ENCODE peak calls at places on chromosomes 3 and 15, in five cellular contexts. One of them, this sample, is unnamed.

GRCh38 chr3:66476852-66477381 is 23.9 kb downstream of the LRIG1 start:
- DNase-seq in K562: no peak
- DNase-seq in SK-N-SH: no peak
- DNase-seq in IMR-90: no peak
- DNase-seq in GM12878: no peak
- DNase-seq in this sample: peak; percentile 58

GRCh38 chr15:66815322-66815721 is 113.3 kb downstream of the SMAD6 start:
- DNase-seq in K562: no peak
- DNase-seq in SK-N-SH: no peak
- DNase-seq in IMR-90: peak; percentile 94
- DNase-seq in GM12878: no peak
- DNase-seq in this sample: no peak

GRCh38 chr3:36227982-36228381 is 152.3 kb upstream of the STAC start:
- DNase-seq in K562: no peak
- DNase-seq in SK-N-SH: no peak
- DNase-seq in IMR-90: no peak
- DNase-seq in GM12878: no peak
- DNase-seq in this sample: no peak

GRCh38 chr3:147661916-147662315 is 252.8 kb downstream of the ZIC1 start:
- DNase-seq in K562: no peak
- DNase-seq in SK-N-SH: no peak
- DNase-seq in IMR-90: no peak
- DNase-seq in GM12878: no peak
- DNase-seq in this sample: no peak

GRCh38 chr15:20349774-20350498 is 191.7 kb downstream of the GOLGA6L6 start:
- DNase-seq in K562: no peak
- DNase-seq in SK-N-SH: no peak
- DNase-seq in IMR-90: no peak
- DNase-seq in GM12878: no peak
- DNase-seq in this sample: no peak

GRCh38 chr3:190424478-190425439 is 24.9 kb downstream of the TMEM207 start:
- DNase-seq in K562: peak; percentile 16
- DNase-seq in SK-N-SH: peak; percentile 38
- DNase-seq in IMR-90: peak; percentile 76
- DNase-seq in GM12878: peak; percentile 20
- DNase-seq in this sample: peak; percentile 77

GRCh38 chr3:33440328-33440577 is at the start of gene UBP1:
- DNase-seq in K562: no peak
- DNase-seq in SK-N-SH: peak; percentile 96
- DNase-seq in IMR-90: no peak
- DNase-seq in GM12878: no peak
- DNase-seq in this sample: no peak

GRCh38 chr3:123723527-123724168 is 138.8 kb upstream of the HACD2 start:
- DNase-seq in K562: peak; percentile 51
- DNase-seq in SK-N-SH: peak; percentile 67
- DNase-seq in IMR-90: peak; percentile 80
- DNase-seq in GM12878: peak; percentile 27
- DNase-seq in this sample: peak; percentile 62

GRCh38 chr3:56467108-56467507 is 1.2 kb downstream of the ERC2 start:
- DNase-seq in K562: peak; percentile 52
- DNase-seq in SK-N-SH: peak; percentile 89
- DNase-seq in IMR-90: peak; percentile 43
- DNase-seq in GM12878: no peak
- DNase-seq in this sample: peak; percentile 64

GRCh38 chr3:150544040-150544439 is 2.3 kb downstream of the SERP1 start:
- DNase-seq in K562: no peak
- DNase-seq in SK-N-SH: no peak
- DNase-seq in IMR-90: peak; percentile 80
- DNase-seq in GM12878: no peak
- DNase-seq in this sample: no peak

GRCh38 chr15:74315626-74316025 is 51.8 kb downstream of the CYP11A1 start:
- DNase-seq in K562: peak; percentile 56
- DNase-seq in SK-N-SH: no peak
- DNase-seq in IMR-90: no peak
- DNase-seq in GM12878: peak; percentile 58
- DNase-seq in this sample: no peak

GRCh38 chr15:74311734-74312444 is 55.6 kb downstream of the CYP11A1 start:
- DNase-seq in K562: peak; percentile 81
- DNase-seq in SK-N-SH: peak; percentile 70
- DNase-seq in IMR-90: peak; percentile 8
- DNase-seq in GM12878: no peak
- DNase-seq in this sample: peak; percentile 34

GRCh38 chr15:74313889-74314288 is 53.6 kb downstream of the CYP11A1 start:
- DNase-seq in K562: no peak
- DNase-seq in SK-N-SH: no peak
- DNase-seq in IMR-90: no peak
- DNase-seq in GM12878: no peak
- DNase-seq in this sample: no peak

GRCh38 chr15:74314897-74315438 is 52.5 kb downstream of the CYP11A1 start:
- DNase-seq in K562: peak; percentile 70
- DNase-seq in SK-N-SH: no peak
- DNase-seq in IMR-90: no peak
- DNase-seq in GM12878: no peak
- DNase-seq in this sample: no peak

DNA sequence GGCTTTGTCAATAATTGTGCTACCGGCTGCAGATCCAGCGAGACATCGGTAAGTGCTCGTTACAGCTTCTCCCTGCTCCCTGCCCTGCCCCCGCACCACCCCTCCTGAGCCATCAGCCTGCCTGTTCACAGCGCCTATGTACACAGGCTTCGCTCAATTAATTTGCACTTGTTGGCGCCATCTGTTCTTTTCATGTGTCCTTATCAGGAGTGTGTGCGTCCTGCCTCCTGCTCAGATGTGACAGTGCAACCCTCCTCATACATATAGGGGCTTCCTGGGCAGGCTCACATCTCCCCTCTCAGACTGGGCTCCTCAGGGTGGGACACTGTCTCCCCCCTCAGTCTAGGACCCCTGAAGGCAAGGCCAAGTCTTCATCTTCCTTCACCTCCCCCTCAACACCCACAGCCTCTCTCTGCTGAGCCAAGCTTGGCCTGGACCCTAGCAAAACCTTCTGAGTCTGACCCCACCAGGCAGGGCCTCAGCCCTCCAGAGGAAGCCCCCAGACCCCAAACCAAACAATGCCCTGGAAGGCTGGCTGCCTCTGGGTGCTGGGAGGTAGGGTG is 54.9 kb downstream of the CYP11A1 start:
- DNase-seq in K562: peak; percentile 45
- DNase-seq in SK-N-SH: peak; percentile 79
- DNase-seq in IMR-90: no peak
- DNase-seq in GM12878: no peak
- DNase-seq in this sample: no peak
- TF ChIP-seq MXI1 in K562: no peak
- TF ChIP-seq MXI1 in SK-N-SH: no peak
- TF ChIP-seq MXI1 in IMR-90: no peak
- TF ChIP-seq MXI1 in GM12878: no peak
- TF ChIP-seq MXI1 in this sample: no peak

DNA sequence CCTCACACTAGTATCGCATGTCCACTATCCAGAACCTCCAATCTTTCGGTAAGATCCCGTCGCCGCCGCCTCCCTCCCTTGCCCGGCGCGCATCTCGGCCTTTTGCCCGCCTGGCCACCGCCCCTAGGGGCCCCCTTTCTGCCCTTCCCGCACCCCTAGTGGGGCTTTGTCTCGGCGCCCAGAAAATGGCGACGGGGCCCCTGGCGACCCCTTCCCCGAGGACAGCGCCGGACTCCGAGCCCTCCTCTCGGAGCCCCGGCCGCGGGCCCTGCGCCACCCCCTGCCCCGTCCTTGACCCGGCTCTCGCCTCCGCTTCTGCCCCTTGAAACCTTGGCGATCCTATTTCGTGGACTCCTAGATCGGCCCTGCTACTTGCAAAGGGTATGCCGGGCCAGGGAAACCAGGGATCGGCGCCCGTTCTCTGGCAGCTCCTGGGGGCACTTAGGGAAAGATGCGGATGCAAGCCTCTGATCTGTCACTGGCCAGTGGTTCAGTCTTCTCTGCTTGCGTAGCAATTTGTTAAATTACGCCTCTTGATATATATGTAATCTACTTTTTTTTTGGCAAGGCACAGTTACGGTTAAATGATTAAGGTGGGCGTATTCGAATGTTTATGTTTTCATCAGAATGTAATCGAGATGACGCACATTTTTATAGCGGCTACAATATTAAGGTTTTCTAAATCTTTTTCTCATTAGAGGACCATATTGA is 573 bp downstream of the EIF1B start:
- DNase-seq in K562: peak; percentile 67
- DNase-seq in SK-N-SH: peak; percentile 80
- DNase-seq in IMR-90: peak; percentile 41
- DNase-seq in GM12878: no peak
- DNase-seq in this sample: peak; percentile 35
- TF ChIP-seq MXI1 in K562: no peak
- TF ChIP-seq MXI1 in SK-N-SH: no peak
- TF ChIP-seq MXI1 in IMR-90: no peak
- TF ChIP-seq MXI1 in GM12878: no peak
- TF ChIP-seq MXI1 in this sample: no peak

DNA sequence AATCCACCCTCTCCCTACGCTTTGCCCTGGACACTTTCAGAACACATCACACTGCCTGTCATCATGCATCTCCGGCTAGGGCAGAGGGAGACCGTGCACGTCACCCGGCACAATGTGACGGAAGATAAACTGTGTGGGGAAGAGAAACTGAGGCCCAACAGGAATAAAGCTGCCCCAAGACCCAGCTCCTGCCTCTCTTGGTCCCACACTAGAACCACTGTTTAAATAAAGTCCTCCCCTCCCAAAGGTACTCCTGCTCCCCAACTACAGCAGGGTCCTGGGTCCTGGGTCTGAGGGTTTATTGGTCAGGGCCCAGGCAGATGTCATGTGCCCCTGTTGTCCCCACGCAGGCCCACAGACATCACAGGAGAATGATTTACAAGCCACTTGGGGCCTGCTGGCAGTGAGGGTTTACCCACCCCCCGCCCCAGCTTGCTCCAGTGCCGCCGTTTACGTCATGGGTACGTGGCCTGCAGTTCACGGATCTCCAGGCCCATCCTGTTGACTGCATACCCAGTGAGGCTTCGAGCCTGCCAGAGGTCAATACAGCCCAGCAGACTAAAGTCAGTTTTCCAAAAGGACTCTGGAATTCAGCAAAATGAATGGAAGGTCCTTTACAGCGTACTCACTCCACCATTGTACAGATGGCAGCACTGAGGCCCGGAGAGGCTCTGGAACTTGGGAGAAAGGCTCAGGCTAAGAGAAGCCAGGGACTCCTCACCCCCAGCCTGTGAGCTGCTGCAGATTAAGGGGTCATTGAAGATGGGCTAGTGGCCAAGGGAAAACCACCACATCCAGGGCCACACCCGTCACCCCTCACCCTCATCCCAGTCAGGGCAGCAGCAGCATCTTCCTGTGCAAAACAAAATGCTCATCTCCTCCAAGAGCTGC is 23.2 kb downstream of the ALS2CL start:
- DNase-seq in K562: no peak
- DNase-seq in SK-N-SH: peak; percentile 11
- DNase-seq in IMR-90: no peak
- DNase-seq in GM12878: no peak
- DNase-seq in this sample: no peak
- TF ChIP-seq MXI1 in K562: no peak
- TF ChIP-seq MXI1 in SK-N-SH: no peak
- TF ChIP-seq MXI1 in IMR-90: no peak
- TF ChIP-seq MXI1 in GM12878: no peak
- TF ChIP-seq MXI1 in this sample: no peak

GRCh38 chr3:126508539-126508938 is 9.0 kb downstream of the UROC1 start:
- DNase-seq in K562: no peak
- DNase-seq in SK-N-SH: no peak
- DNase-seq in IMR-90: no peak
- DNase-seq in GM12878: no peak
- DNase-seq in this sample: no peak

GRCh38 chr3:126509565-126510322 is 7.8 kb downstream of the UROC1 start:
- DNase-seq in K562: no peak
- DNase-seq in SK-N-SH: no peak
- DNase-seq in IMR-90: no peak
- DNase-seq in GM12878: no peak
- DNase-seq in this sample: no peak

GRCh38 chr3:126511291-126511690 is 6.3 kb downstream of the UROC1 start:
- DNase-seq in K562: no peak
- DNase-seq in SK-N-SH: no peak
- DNase-seq in IMR-90: no peak
- DNase-seq in GM12878: no peak
- DNase-seq in this sample: no peak

GRCh38 chr3:126510323-126510910 is 7.2 kb downstream of the UROC1 start:
- DNase-seq in K562: no peak
- DNase-seq in SK-N-SH: no peak
- DNase-seq in IMR-90: no peak
- DNase-seq in GM12878: no peak
- DNase-seq in this sample: no peak

GRCh38 chr3:126507886-126508285 is 9.7 kb downstream of the UROC1 start:
- DNase-seq in K562: no peak
- DNase-seq in SK-N-SH: no peak
- DNase-seq in IMR-90: no peak
- DNase-seq in GM12878: no peak
- DNase-seq in this sample: no peak
- TF ChIP-seq MXI1 in K562: no peak
- TF ChIP-seq MXI1 in SK-N-SH: no peak
- TF ChIP-seq MXI1 in IMR-90: no peak
- TF ChIP-seq MXI1 in GM12878: no peak
- TF ChIP-seq MXI1 in this sample: no peak

GRCh38 chr15:49084285-49084570 is 38.0 kb upstream of the SECISBP2L start:
- DNase-seq in K562: no peak
- DNase-seq in SK-N-SH: no peak
- DNase-seq in IMR-90: no peak
- DNase-seq in GM12878: no peak
- DNase-seq in this sample: no peak

GRCh38 chr15:49085696-49086459 is 39.6 kb upstream of the SECISBP2L start:
- DNase-seq in K562: no peak
- DNase-seq in SK-N-SH: no peak
- DNase-seq in IMR-90: peak; percentile 7
- DNase-seq in GM12878: no peak
- DNase-seq in this sample: no peak

GRCh38 chr15:49082960-49083359 is 36.7 kb upstream of the SECISBP2L start:
- DNase-seq in K562: no peak
- DNase-seq in SK-N-SH: no peak
- DNase-seq in IMR-90: peak; percentile 93
- DNase-seq in GM12878: no peak
- DNase-seq in this sample: no peak

GRCh38 chr15:49079340-49080039 is 33.2 kb upstream of the SECISBP2L start:
- DNase-seq in K562: no peak
- DNase-seq in SK-N-SH: no peak
- DNase-seq in IMR-90: no peak
- DNase-seq in GM12878: no peak
- DNase-seq in this sample: no peak

DNA sequence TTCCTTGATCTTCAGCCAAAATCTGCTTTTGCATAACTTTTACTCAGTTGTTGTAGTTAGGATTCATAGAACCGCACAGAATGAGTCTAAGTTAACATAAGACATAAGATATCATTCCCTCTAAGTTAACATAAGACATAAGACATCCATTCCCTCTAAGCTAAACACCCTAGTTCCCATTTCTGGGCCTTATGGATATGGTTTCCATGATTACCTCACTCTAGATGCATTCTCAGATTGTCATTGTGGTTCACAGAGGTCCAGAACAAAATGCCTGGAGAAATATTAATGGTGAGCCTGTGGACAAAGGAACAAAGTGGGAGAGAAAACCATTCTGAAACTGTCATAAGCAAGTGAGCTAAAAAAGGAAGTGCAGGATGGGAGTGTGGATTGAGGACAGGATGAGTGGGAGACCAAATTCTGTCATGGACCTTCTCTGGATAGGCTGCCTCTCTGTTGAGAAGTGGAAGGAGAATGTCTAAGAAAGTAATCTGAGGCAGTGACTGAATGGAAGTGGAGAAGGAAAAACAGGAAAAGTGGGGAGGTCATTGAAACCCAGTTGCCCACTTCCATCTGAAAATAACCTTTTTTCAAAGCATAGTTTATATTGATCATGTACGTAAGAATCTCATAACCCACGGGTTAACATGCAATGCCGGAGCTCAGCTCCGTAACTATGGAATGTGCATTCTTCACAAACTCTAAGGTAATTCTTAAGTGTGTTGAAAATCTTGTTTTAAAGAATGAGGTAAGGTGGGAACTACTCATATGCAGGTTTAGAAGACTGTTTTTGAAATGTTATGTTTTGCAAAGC is 37.4 kb upstream of the SECISBP2L start:
- DNase-seq in K562: no peak
- DNase-seq in SK-N-SH: no peak
- DNase-seq in IMR-90: peak; percentile 85
- DNase-seq in GM12878: no peak
- DNase-seq in this sample: no peak
- TF ChIP-seq MXI1 in K562: no peak
- TF ChIP-seq MXI1 in SK-N-SH: no peak
- TF ChIP-seq MXI1 in IMR-90: no peak
- TF ChIP-seq MXI1 in GM12878: no peak
- TF ChIP-seq MXI1 in this sample: no peak